ENCODE peak calls at places on chromosomes 13 and 19, in five cellular contexts. One of them, this sample, is unnamed.

GRCh38 chr13:112376050-112376681 is at the start of gene SPACA7:
- DNase-seq in stomach: no peak
- DNase-seq in tibial nerve: no peak
- DNase-seq in sigmoid colon: no peak
- DNase-seq in upper lobe of left lung: no peak
- DNase-seq in this sample: no peak

GRCh38 chr13:79212064-79212619 is 193.9 kb downstream of the RBM26 start:
- DNase-seq in stomach: no peak
- DNase-seq in sigmoid colon: no peak
- DNase-seq in tibial nerve: no peak
- DNase-seq in upper lobe of left lung: no peak
- DNase-seq in this sample: no peak

GRCh38 chr19:29371766-29372415 is 153.9 kb upstream of the VSTM2B start:
- DNase-seq in sigmoid colon: no peak
- DNase-seq in stomach: no peak
- DNase-seq in tibial nerve: no peak
- DNase-seq in upper lobe of left lung: no peak
- DNase-seq in this sample: no peak

GRCh38 chr19:53908933-53909415 is at the start of gene CACNG7:
- DNase-seq in tibial nerve: no peak
- DNase-seq in stomach: no peak
- DNase-seq in upper lobe of left lung: no peak
- DNase-seq in sigmoid colon: no peak
- DNase-seq in this sample: no peak

GRCh38 chr19:2983351-2984195 is 6.2 kb downstream of the TLE6 start:
- DNase-seq in tibial nerve: peak; percentile 51
- DNase-seq in sigmoid colon: peak; percentile 86
- DNase-seq in upper lobe of left lung: peak; percentile 66
- DNase-seq in stomach: no peak
- DNase-seq in this sample: peak; percentile 43

GRCh38 chr13:38415233-38415632 is 65.6 kb downstream of the UFM1 start:
- DNase-seq in stomach: no peak
- DNase-seq in upper lobe of left lung: no peak
- DNase-seq in tibial nerve: no peak
- DNase-seq in sigmoid colon: no peak
- DNase-seq in this sample: no peak

GRCh38 chr13:100458673-100459072 is 129.9 kb downstream of the GGACT start:
- DNase-seq in sigmoid colon: no peak
- DNase-seq in stomach: no peak
- DNase-seq in tibial nerve: no peak
- DNase-seq in upper lobe of left lung: no peak
- DNase-seq in this sample: no peak

GRCh38 chr13:21668665-21669599 is 1.9 kb upstream of the FGF9 start:
- DNase-seq in stomach: no peak
- DNase-seq in sigmoid colon: peak; percentile 73
- DNase-seq in upper lobe of left lung: no peak
- DNase-seq in tibial nerve: no peak
- DNase-seq in this sample: peak; percentile 48

GRCh38 chr19:58434217-58434616 is 5.7 kb downstream of the ZNF132 start:
- DNase-seq in stomach: no peak
- DNase-seq in tibial nerve: no peak
- DNase-seq in sigmoid colon: no peak
- DNase-seq in upper lobe of left lung: no peak
- DNase-seq in this sample: no peak

GRCh38 chr19:958967-959685 is 25.0 kb upstream of the WDR18 start:
- DNase-seq in stomach: no peak
- DNase-seq in sigmoid colon: no peak
- DNase-seq in tibial nerve: no peak
- DNase-seq in upper lobe of left lung: no peak
- DNase-seq in this sample: peak; percentile 12

GRCh38 chr19:43450545-43450997 is 14.8 kb downstream of the LYPD3 start:
- DNase-seq in stomach: no peak
- DNase-seq in tibial nerve: no peak
- DNase-seq in upper lobe of left lung: no peak
- DNase-seq in sigmoid colon: no peak
- DNase-seq in this sample: no peak

GRCh38 chr13:25905411-25906010 is 146.3 kb downstream of the SHISA2 start:
- DNase-seq in tibial nerve: no peak
- DNase-seq in stomach: no peak
- DNase-seq in upper lobe of left lung: peak; percentile 24
- DNase-seq in sigmoid colon: no peak
- DNase-seq in this sample: no peak

GRCh38 chr19:50932018-50932689 is 20.7 kb downstream of the KLK5 start:
- DNase-seq in sigmoid colon: no peak
- DNase-seq in upper lobe of left lung: no peak
- DNase-seq in stomach: no peak
- DNase-seq in tibial nerve: no peak
- DNase-seq in this sample: no peak

GRCh38 chr13:79445968-79446645 is 34.8 kb upstream of the NDFIP2 start:
- DNase-seq in stomach: no peak
- DNase-seq in upper lobe of left lung: no peak
- DNase-seq in sigmoid colon: no peak
- DNase-seq in tibial nerve: no peak
- DNase-seq in this sample: no peak

GRCh38 chr13:36105726-36106125 is 25.5 kb downstream of the DCLK1 start:
- DNase-seq in upper lobe of left lung: no peak
- DNase-seq in stomach: no peak
- DNase-seq in sigmoid colon: no peak
- DNase-seq in tibial nerve: no peak
- DNase-seq in this sample: no peak

GRCh38 chr13:84616864-84617263 is 734.6 kb upstream of the SLITRK1 start:
- DNase-seq in tibial nerve: no peak
- DNase-seq in sigmoid colon: no peak
- DNase-seq in upper lobe of left lung: no peak
- DNase-seq in stomach: no peak
- DNase-seq in this sample: no peak

GRCh38 chr13:92390217-92390616 is 836.4 kb upstream of the GPC6 start:
- DNase-seq in upper lobe of left lung: no peak
- DNase-seq in stomach: no peak
- DNase-seq in tibial nerve: no peak
- DNase-seq in sigmoid colon: no peak
- DNase-seq in this sample: no peak

GRCh38 chr13:95301947-95302386 is 716 bp upstream of the ABCC4 start:
- DNase-seq in sigmoid colon: no peak
- DNase-seq in tibial nerve: peak; percentile 13
- DNase-seq in upper lobe of left lung: no peak
- DNase-seq in stomach: no peak
- DNase-seq in this sample: no peak

GRCh38 chr13:27079421-27079958 is 92.1 kb downstream of the USP12 start:
- DNase-seq in sigmoid colon: no peak
- DNase-seq in upper lobe of left lung: no peak
- DNase-seq in tibial nerve: no peak
- DNase-seq in stomach: no peak
- DNase-seq in this sample: no peak

GRCh38 chr13:91356919-91357612 is 9.6 kb downstream of the MIR17HG start:
- DNase-seq in sigmoid colon: no peak
- DNase-seq in upper lobe of left lung: no peak
- DNase-seq in stomach: no peak
- DNase-seq in tibial nerve: no peak
- DNase-seq in this sample: no peak

GRCh38 chr13:76991432-76991795 is 467 bp upstream of the CLN5 start:
- DNase-seq in tibial nerve: no peak
- DNase-seq in upper lobe of left lung: peak; percentile 60
- DNase-seq in stomach: peak; percentile 42
- DNase-seq in sigmoid colon: peak; percentile 67
- DNase-seq in this sample: no peak

GRCh38 chr13:111399776-111400505 is 79.5 kb downstream of the TEX29 start:
- DNase-seq in tibial nerve: no peak
- DNase-seq in stomach: peak; percentile 21
- DNase-seq in upper lobe of left lung: peak; percentile 15
- DNase-seq in sigmoid colon: peak; percentile 46
- DNase-seq in this sample: no peak

GRCh38 chr13:86591862-86592261 is 792.6 kb upstream of the SLITRK6 start:
- DNase-seq in stomach: no peak
- DNase-seq in sigmoid colon: no peak
- DNase-seq in tibial nerve: no peak
- DNase-seq in upper lobe of left lung: no peak
- DNase-seq in this sample: no peak

GRCh38 chr13:62931901-62932883 is 1516.5 kb upstream of the PCDH20 start:
- DNase-seq in stomach: no peak
- DNase-seq in tibial nerve: no peak
- DNase-seq in sigmoid colon: no peak
- DNase-seq in upper lobe of left lung: no peak
- DNase-seq in this sample: no peak

GRCh38 chr19:10516064-10516385 is 1.2 kb downstream of the S1PR5 start:
- DNase-seq in upper lobe of left lung: no peak
- DNase-seq in stomach: no peak
- DNase-seq in sigmoid colon: no peak
- DNase-seq in tibial nerve: no peak
- DNase-seq in this sample: no peak

GRCh38 chr13:26370495-26370990 is 116.6 kb downstream of the CDK8 start:
- DNase-seq in upper lobe of left lung: no peak
- DNase-seq in stomach: no peak
- DNase-seq in sigmoid colon: no peak
- DNase-seq in tibial nerve: no peak
- DNase-seq in this sample: no peak

GRCh38 chr19:35048911-35049411 is 7.4 kb downstream of the HPN start:
- DNase-seq in tibial nerve: no peak
- DNase-seq in sigmoid colon: no peak
- DNase-seq in upper lobe of left lung: peak; percentile 47
- DNase-seq in stomach: peak; percentile 78
- DNase-seq in this sample: no peak

GRCh38 chr19:4034048-4035017 is 26.8 kb downstream of the PIAS4 start:
- DNase-seq in sigmoid colon: no peak
- DNase-seq in upper lobe of left lung: no peak
- DNase-seq in tibial nerve: no peak
- DNase-seq in stomach: no peak
- DNase-seq in this sample: no peak

GRCh38 chr19:4031420-4031819 is 23.9 kb downstream of the PIAS4 start:
- DNase-seq in tibial nerve: no peak
- DNase-seq in upper lobe of left lung: no peak
- DNase-seq in stomach: no peak
- DNase-seq in sigmoid colon: no peak
- DNase-seq in this sample: no peak

GRCh38 chr19:4035018-4035566 is 27.6 kb downstream of the PIAS4 start:
- DNase-seq in sigmoid colon: no peak
- DNase-seq in stomach: no peak
- DNase-seq in tibial nerve: no peak
- DNase-seq in upper lobe of left lung: no peak
- DNase-seq in this sample: no peak

GRCh38 chr19:4032436-4032835 is 24.9 kb downstream of the PIAS4 start:
- DNase-seq in sigmoid colon: no peak
- DNase-seq in upper lobe of left lung: no peak
- DNase-seq in stomach: no peak
- DNase-seq in tibial nerve: no peak
- DNase-seq in this sample: no peak

GRCh38 chr19:4033028-4033956 is 25.8 kb downstream of the PIAS4 start:
- DNase-seq in stomach: no peak
- DNase-seq in upper lobe of left lung: no peak
- DNase-seq in tibial nerve: no peak
- DNase-seq in sigmoid colon: no peak
- DNase-seq in this sample: no peak
- TF ChIP-seq POLR2A in stomach: no peak
- TF ChIP-seq POLR2A in upper lobe of left lung: no peak
- TF ChIP-seq POLR2A in tibial nerve: no peak
- TF ChIP-seq POLR2A in sigmoid colon: no peak
- TF ChIP-seq POLR2A in this sample: no peak

GRCh38 chr19:39704181-39705044 is at the start of gene LGALS14:
- DNase-seq in upper lobe of left lung: no peak
- DNase-seq in sigmoid colon: no peak
- DNase-seq in tibial nerve: no peak
- DNase-seq in stomach: no peak
- DNase-seq in this sample: no peak
- TF ChIP-seq EP300 in upper lobe of left lung: no peak
- TF ChIP-seq EP300 in sigmoid colon: no peak
- TF ChIP-seq EP300 in tibial nerve: no peak
- TF ChIP-seq EP300 in stomach: no peak
- TF ChIP-seq EP300 in this sample: no peak

GRCh38 chr19:38834590-38834989 is 3.0 kb upstream of the ECH1 start:
- DNase-seq in upper lobe of left lung: no peak
- DNase-seq in sigmoid colon: no peak
- DNase-seq in stomach: no peak
- DNase-seq in tibial nerve: no peak
- DNase-seq in this sample: no peak
- TF ChIP-seq POLR2A in upper lobe of left lung: no peak
- TF ChIP-seq POLR2A in sigmoid colon: no peak
- TF ChIP-seq POLR2A in stomach: no peak
- TF ChIP-seq POLR2A in tibial nerve: no peak
- TF ChIP-seq POLR2A in this sample: no peak

DNA sequence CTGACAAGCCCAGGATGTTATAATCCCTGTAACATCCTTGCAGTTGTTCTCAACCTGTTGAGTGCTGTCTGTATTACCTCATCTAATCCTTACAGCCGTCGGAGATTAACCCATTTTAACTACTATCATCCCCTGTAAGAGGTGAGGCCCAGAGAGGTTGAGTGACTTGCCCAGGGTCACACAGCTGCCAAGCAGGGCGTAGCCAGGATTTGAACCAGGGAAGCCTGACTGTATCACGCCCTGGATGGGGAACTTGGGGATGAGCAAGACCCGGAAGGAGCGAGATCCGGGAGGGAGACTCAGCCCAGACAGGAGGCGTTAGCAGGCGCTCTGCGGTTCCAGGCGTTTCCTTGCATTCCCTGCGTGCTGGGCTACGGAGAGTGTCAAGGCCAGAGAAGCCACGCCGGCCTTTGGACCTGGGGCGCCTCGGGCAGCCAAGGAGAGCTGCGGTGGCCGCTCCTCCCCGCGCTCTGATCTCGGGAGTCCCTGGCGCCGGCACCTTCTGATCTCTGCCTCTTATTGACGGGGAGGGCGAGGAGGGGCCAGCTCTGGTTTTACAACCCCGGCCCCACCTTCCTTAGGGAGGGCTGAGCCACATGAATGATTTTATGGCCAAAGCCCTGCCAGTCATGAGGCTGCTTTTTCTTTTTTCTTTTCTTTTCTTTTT is 6.2 kb downstream of the SULT2B1 start:
- DNase-seq in stomach: peak; percentile 80
- DNase-seq in tibial nerve: no peak
- DNase-seq in upper lobe of left lung: peak; percentile 54
- DNase-seq in sigmoid colon: no peak
- DNase-seq in this sample: no peak
- TF ChIP-seq EP300 in stomach: no peak
- TF ChIP-seq EP300 in tibial nerve: no peak
- TF ChIP-seq EP300 in upper lobe of left lung: no peak
- TF ChIP-seq EP300 in sigmoid colon: no peak
- TF ChIP-seq EP300 in this sample: no peak

DNA sequence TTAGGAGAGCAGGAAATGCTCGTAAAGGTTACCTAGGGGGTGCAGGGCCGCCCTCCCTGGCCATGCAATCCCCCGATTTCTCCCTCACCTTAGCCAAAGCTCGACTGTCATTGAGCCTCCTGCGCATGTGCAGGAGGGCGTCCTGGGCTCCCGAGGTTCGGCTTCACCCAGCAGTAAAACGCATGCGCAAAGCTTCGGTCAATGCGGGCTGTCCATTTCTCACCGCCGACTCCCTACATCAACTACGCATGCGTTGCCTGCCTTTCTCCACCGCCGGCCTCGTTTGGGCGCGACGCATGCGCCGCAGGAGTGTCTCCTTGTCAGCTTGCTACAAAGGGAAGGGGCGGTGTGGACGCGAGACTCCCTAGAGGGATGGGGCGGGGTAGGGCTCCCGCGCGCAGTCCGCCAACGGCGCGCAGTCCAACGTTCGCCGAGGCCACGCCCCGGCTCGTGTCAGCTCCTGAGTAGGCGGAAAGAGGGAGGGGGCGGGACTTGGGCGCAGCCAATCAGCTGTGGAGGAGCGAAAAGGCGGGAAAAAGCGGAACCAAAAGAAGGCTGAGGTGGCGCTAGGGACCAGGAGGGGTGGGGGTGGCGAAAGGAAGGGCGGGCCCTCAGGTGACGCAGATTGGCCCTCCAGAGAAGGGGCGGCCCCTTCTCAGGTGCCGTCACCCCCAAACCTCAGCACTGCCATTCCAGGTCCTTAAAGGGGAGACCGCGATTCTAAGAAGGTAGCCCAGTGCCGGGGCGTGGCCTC is at the start of the genes SYNGR4 and TMEM143:
- DNase-seq in stomach: peak; percentile 98
- DNase-seq in upper lobe of left lung: peak; percentile 99
- DNase-seq in tibial nerve: peak; percentile 95
- DNase-seq in sigmoid colon: peak; percentile 100
- DNase-seq in this sample: peak; percentile 98
- TF ChIP-seq POLR2A in stomach: no peak
- TF ChIP-seq POLR2A in upper lobe of left lung: peak; percentile 19
- TF ChIP-seq POLR2A in tibial nerve: peak; percentile 55
- TF ChIP-seq POLR2A in sigmoid colon: peak; percentile 59
- TF ChIP-seq POLR2A in this sample: peak; percentile 62

This sample was measured in ovary.